ENCODE peak calls at places on chromosomes 13 and 19, in four cellular contexts. Z is AG04449, T is pancreas, P is H1. A is an unnamed sample.

GRCh38 chr19:46080561-46080960 is 39.8 kb upstream of the IGFL4 start:
- DNase-seq in T (no peak), Z (peak), P (no peak), A (peak)

GRCh38 chr13:51803018-51803417 is 945 bp downstream of the DHRS12 start:
- DNase-seq in Z (no peak), P (no peak), T (peak), A (no peak)

GRCh38 chr13:87172166-87172825 is 498.9 kb upstream of the SLITRK5 start:
- DNase-seq in P (no peak), T (no peak), Z (no peak), A (no peak)

GRCh38 chr13:40391788-40392187 is 274.7 kb downstream of the FOXO1 start:
- DNase-seq in Z (no peak), T (no peak), P (no peak), A (no peak)

GRCh38 chr19:44635581-44636438 is 7.9 kb upstream of the PVR start:
- DNase-seq in T (no peak), P (no peak), Z (no peak), A (no peak)

GRCh38 chr13:112445411-112446271 is 69.5 kb downstream of the SPACA7 start:
- DNase-seq in P (no peak), Z (no peak), T (no peak), A (no peak)

GRCh38 chr13:26494591-26494990 is 62.9 kb upstream of the WASF3 start:
- DNase-seq in P (no peak), T (no peak), Z (no peak), A (no peak)

GRCh38 chr19:3697671-3698385 is 2.4 kb downstream of the PIP5K1C start:
- DNase-seq in Z (no peak), T (no peak), P (no peak), A (no peak)

GRCh38 chr13:106814389-106814903 is 246.5 kb upstream of the ARGLU1 start:
- DNase-seq in T (no peak), P (no peak), Z (no peak), A (no peak)

GRCh38 chr13:44271031-44271433 is 102.6 kb upstream of the SERP2 start:
- DNase-seq in T (no peak), Z (no peak), P (no peak), A (no peak)

GRCh38 chr19:18202759-18203407 is 959 bp downstream of the RAB3A start:
- DNase-seq in Z (no peak), T (peak), P (peak), A (no peak)

GRCh38 chr19:58570770-58571574 is 2.2 kb downstream of the MZF1 start:
- DNase-seq in Z (no peak), T (peak), P (no peak), A (no peak)

GRCh38 chr19:42032428-42032827 is 37.6 kb downstream of the GRIK5 start:
- DNase-seq in P (peak), Z (no peak), T (no peak), A (no peak)

GRCh38 chr13:36965767-36966166 is 33.4 kb downstream of the ALG5 start:
- DNase-seq in T (no peak), Z (peak), P (no peak), A (peak)

GRCh38 chr13:82356667-82357066 is 1525.6 kb downstream of the SLITRK1 start:
- DNase-seq in Z (no peak), P (no peak), T (no peak), A (no peak)

GRCh38 chr19:37506387-37507166 is at the start of gene ZNF793:
- DNase-seq in P (peak), T (peak), Z (no peak), A (peak)

DNA sequence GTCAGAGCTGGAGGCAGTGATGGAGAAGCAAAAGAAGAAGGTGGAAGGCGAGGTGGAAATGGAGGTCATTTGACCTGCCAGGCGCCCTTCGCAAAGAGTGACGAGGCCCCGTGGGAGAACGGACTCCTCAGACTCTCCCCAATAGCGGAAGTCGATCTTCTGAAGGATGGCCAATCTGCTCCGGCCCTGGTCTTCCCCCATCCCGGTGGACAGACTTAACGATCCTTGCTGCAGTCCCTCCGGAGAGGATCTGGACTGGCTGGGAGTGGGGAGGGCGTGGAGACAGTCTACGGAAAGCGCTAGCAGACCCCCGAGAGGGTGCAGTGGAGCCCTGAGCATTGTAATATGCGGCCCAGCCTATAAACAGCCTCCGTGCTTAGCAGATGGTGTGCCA is 11.9 kb downstream of the EPS8L1 start:
- DNase-seq in Z (no peak), T (peak), P (no peak), A (no peak)
- H3K4me3 ChIP-seq in Z (peak), T (peak), P (peak), A (peak)

DNA sequence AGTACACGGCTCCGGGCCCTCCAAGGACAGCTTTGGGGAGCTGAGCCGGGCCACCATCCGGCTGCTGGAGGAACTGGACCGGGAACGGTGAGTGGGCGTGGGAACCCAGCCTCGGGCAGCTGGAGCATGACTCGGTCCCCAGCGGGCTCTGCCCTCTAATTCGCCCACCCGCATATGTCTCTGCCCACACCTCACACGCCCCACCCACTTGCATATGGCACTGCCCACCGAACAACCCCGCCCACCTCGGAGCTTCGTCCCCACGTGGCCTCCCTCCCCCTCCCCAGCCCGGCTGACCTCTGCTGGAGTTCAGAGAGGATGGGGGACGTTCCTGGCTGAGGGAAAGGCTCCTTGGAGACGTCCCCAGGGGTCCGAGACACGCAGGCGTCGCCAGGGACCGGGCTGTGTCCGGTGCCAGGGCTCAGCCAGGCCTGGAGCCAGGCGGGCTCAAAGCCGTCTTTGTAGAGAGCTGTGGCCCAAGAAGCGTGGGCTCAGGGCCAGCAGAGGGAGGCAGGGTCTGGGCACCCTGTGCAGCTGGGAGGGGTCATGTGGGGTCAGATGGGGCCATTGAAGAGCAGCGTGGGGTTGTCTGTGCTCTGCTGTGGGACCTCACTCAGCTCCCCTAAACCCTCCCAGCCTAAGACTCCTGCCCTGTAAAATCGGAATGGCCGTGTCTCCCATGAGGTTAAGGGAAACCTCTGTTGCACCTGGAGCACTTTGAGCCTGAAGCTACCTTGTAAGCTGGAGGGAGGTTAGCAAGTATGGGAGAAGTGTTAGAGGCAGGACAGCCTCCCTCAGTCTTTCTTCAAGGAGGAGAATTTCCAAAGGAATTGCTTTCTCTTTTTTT is 3.8 kb downstream of the APC2 start:
- DNase-seq in Z (no peak), T (peak), P (no peak), A (no peak)
- TF ChIP-seq CTCF in Z (no peak), T (no peak), P (no peak), A (peak)

DNA sequence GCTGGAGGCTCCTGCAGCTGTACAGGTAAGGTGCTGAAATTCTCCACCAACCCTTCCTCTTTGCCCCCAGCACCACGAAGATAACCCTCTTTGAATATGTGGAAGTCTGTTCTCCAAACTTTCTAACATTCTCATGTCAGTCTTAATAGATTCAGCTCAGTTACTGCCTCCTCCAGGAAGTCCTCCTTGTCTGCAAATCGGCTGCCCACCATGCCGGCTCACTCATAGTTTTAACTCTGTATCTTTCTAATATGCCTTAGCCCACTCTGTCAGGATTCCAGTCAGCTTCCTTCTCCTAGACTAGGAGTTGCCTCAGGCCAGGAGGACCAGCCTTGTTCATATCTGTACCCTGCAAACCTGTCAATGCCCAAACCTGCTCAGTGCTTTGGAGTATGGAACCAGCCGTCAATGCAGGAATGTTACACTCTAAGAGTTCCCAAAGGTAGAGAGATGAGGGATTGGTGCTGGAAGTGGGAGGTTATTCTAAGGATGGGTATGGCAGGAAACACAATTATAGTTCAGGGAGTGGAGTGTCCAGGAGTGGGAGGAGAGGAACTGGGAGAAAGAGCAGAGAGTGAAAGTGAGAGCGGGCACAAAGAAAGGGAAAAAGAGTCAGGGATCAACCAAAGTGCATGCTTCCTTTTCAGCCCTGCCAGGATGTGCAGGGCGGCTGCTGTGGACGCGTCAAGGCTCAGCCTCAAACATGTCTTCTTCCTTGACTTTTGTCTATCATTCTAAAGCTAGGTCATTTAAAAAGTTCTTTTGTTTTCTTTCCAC is 38.0 kb upstream of the ALOX5AP start:
- DNase-seq in T (no peak), P (no peak), Z (no peak), A (no peak)
- H3K4me3 ChIP-seq in T (no peak), P (no peak), Z (no peak), A (no peak)

GRCh38 chr13:84845875-84846619 is 953.2 kb downstream of the SLITRK6 start:
- DNase-seq in Z (no peak), P (no peak), T (no peak), A (no peak)

GRCh38 chr13:84847107-84847506 is 952.1 kb downstream of the SLITRK6 start:
- DNase-seq in P (no peak), Z (no peak), T (no peak), A (no peak)

GRCh38 chr13:84843368-84843767 is 955.9 kb downstream of the SLITRK6 start:
- DNase-seq in Z (no peak), T (no peak), P (no peak), A (no peak)

GRCh38 chr13:84844473-84844872 is 954.7 kb downstream of the SLITRK6 start:
- DNase-seq in Z (no peak), P (no peak), T (no peak), A (no peak)
- TF ChIP-seq CTCF in Z (no peak), P (no peak), T (no peak), A (no peak)